ENCODE peak calls at places on chromosomes 12 and 14, in four cellular contexts. I, W, P and F are unnamed samples.

GRCh38 chr12:5102261-5102789 is 58.6 kb downstream of the KCNA5 start:
- DNase-seq in I (no peak), W (no peak), P (no peak), F (no peak)

GRCh38 chr12:52119398-52120254 is 40.1 kb downstream of the SMIM41 start:
- DNase-seq in I (peak; percentile 63), W (peak; percentile 71), P (no peak), F (peak; percentile 69)

GRCh38 chr12:103933237-103933636 is 3.0 kb downstream of the HSP90B1 start:
- DNase-seq in I (no peak), W (no peak), P (no peak), F (no peak)

GRCh38 chr12:109378579-109378978 is 30.9 kb downstream of the MYO1H start:
- DNase-seq in I (no peak), W (no peak), P (no peak), F (no peak)

GRCh38 chr12:96427269-96427729 is 27.1 kb upstream of the CDK17 start:
- DNase-seq in I (peak; percentile 64), W (no peak), P (peak; percentile 84), F (peak; percentile 48)

GRCh38 chr14:72443256-72443655 is 450.6 kb downstream of the DPF3 start:
- DNase-seq in I (no peak), W (no peak), P (no peak), F (no peak)

GRCh38 chr12:1925125-1925963 is 6.9 kb upstream of the CACNA2D4 start:
- DNase-seq in I (peak; percentile 27), W (no peak), P (no peak), F (peak; percentile 36)

GRCh38 chr12:53676715-53677611 is 1.1 kb upstream of the ATP5MC2 start:
- DNase-seq in I (peak; percentile 57), W (peak; percentile 61), P (peak; percentile 73), F (peak; percentile 60)

GRCh38 chr12:122646568-122647220 is 56.5 kb downstream of the HCAR2 start:
- DNase-seq in I (no peak), W (no peak), P (no peak), F (no peak)

GRCh38 chr12:116773276-116773731 is 35.2 kb downstream of the RNFT2 start:
- DNase-seq in I (no peak), W (peak; percentile 26), P (no peak), F (no peak)

GRCh38 chr14:64801800-64802199 is 77.9 kb downstream of the SPTB start:
- DNase-seq in I (no peak), W (peak; percentile 20), P (no peak), F (no peak)

GRCh38 chr12:41407240-41407799 is 219.2 kb downstream of the PDZRN4 start:
- DNase-seq in I (no peak), W (no peak), P (no peak), F (no peak)

GRCh38 chr12:38907171-38907923 is 2.0 kb upstream of the CPNE8 start:
- DNase-seq in I (no peak), W (no peak), P (no peak), F (no peak)

GRCh38 chr12:121128908-121129704 is 3.6 kb upstream of the P2RX7 start:
- DNase-seq in I (peak; percentile 93), W (peak; percentile 97), P (peak; percentile 90), F (peak; percentile 92)

GRCh38 chr12:116717466-116718457 is 20.1 kb downstream of the SPRING1 start:
- DNase-seq in I (peak; percentile 63), W (peak; percentile 50), P (peak; percentile 86), F (no peak)

GRCh38 chr12:89345830-89346740 is 6.2 kb downstream of the DUSP6 start:
- DNase-seq in I (peak; percentile 85), W (peak; percentile 39), P (peak; percentile 68), F (peak; percentile 62)

GRCh38 chr12:91143241-91143640 is 31.9 kb upstream of the LUM start:
- DNase-seq in I (no peak), W (no peak), P (no peak), F (no peak)

GRCh38 chr12:124551268-124552144 is 15.9 kb downstream of the NCOR2 start:
- DNase-seq in I (peak; percentile 69), W (peak; percentile 79), P (peak; percentile 79), F (no peak)

GRCh38 chr14:71139058-71139946 is 232.0 kb downstream of the PCNX1 start:
- DNase-seq in I (peak; percentile 65), W (peak; percentile 66), P (peak; percentile 70), F (peak; percentile 59)

GRCh38 chr14:24880689-24881088 is 169.3 kb downstream of the STXBP6 start:
- DNase-seq in I (no peak), W (no peak), P (no peak), F (no peak)

GRCh38 chr14:42224053-42224888 is 617.6 kb downstream of the LRFN5 start:
- DNase-seq in I (peak; percentile 60), W (peak; percentile 85), P (peak; percentile 73), F (peak; percentile 54)

GRCh38 chr14:59275668-59276067 is 87.2 kb downstream of the DAAM1 start:
- DNase-seq in I (no peak), W (no peak), P (no peak), F (no peak)

GRCh38 chr14:27528328-27528727 is 930.5 kb upstream of the NOVA1 start:
- DNase-seq in I (no peak), W (no peak), P (no peak), F (no peak)

GRCh38 chr12:3432176-3432742 is 58.7 kb upstream of the PRMT8 start:
- DNase-seq in I (no peak), W (no peak), P (no peak), F (no peak)

GRCh38 chr12:96208346-96208745 is 14.2 kb downstream of the ELK3 start:
- DNase-seq in I (no peak), W (no peak), P (no peak), F (no peak)

GRCh38 chr12:103955811-103956514 is 9.7 kb upstream of the TDG start:
- DNase-seq in I (no peak), W (no peak), P (no peak), F (no peak)

GRCh38 chr12:91401190-91401589 is 218.6 kb upstream of the DCN start:
- DNase-seq in I (no peak), W (no peak), P (no peak), F (no peak)

GRCh38 chr12:96889273-96889933 is 17.7 kb upstream of the NEDD1 start:
- DNase-seq in I (no peak), W (no peak), P (no peak), F (no peak)

GRCh38 chr12:124827588-124828184 is 36.0 kb downstream of the SCARB1 start:
- DNase-seq in I (peak; percentile 73), W (no peak), P (no peak), F (peak; percentile 81)

GRCh38 chr14:94857985-94858384 is 88.1 kb upstream of the GSC start:
- DNase-seq in I (no peak), W (no peak), P (no peak), F (no peak)

GRCh38 chr12:125092872-125093680 is 27.8 kb downstream of the AACS start:
- DNase-seq in I (peak; percentile 50), W (no peak), P (no peak), F (no peak)

GRCh38 chr14:20683125-20683895 is 1.1 kb upstream of the RNASE4 start:
- DNase-seq in I (peak; percentile 89), W (peak; percentile 80), P (peak; percentile 80), F (peak; percentile 66)

GRCh38 chr14:20683896-20684661 is at the start of gene RNASE4:
- DNase-seq in I (peak; percentile 95), W (peak; percentile 93), P (peak; percentile 95), F (peak; percentile 93)

GRCh38 chr14:20681348-20682126 is 2.8 kb upstream of the RNASE4 start:
- DNase-seq in I (peak; percentile 89), W (peak; percentile 88), P (peak; percentile 90), F (peak; percentile 81)

GRCh38 chr14:20682127-20682434 is 2.3 kb upstream of the RNASE4 start:
- DNase-seq in I (no peak), W (no peak), P (no peak), F (no peak)

GRCh38 chr14:20682435-20683124 is 1.8 kb upstream of the RNASE4 start:
- DNase-seq in I (peak; percentile 94), W (peak; percentile 94), P (peak; percentile 95), F (peak; percentile 92)
- TF ChIP-seq CTCF in I (no peak), W (no peak), P (no peak), F (peak; percentile 21)

GRCh38 chr12:47752121-47752520 is 6.6 kb downstream of the RAPGEF3 start:
- DNase-seq in I (no peak), W (no peak), P (no peak), F (no peak)

GRCh38 chr12:47752552-47752951 is 6.1 kb downstream of the RAPGEF3 start:
- DNase-seq in I (no peak), W (no peak), P (no peak), F (no peak)

GRCh38 chr12:47754881-47755280 is 3.8 kb downstream of the RAPGEF3 start:
- DNase-seq in I (peak; percentile 75), W (no peak), P (no peak), F (no peak)

GRCh38 chr12:47754126-47754525 is 4.6 kb downstream of the RAPGEF3 start:
- DNase-seq in I (no peak), W (no peak), P (no peak), F (no peak)

DNA sequence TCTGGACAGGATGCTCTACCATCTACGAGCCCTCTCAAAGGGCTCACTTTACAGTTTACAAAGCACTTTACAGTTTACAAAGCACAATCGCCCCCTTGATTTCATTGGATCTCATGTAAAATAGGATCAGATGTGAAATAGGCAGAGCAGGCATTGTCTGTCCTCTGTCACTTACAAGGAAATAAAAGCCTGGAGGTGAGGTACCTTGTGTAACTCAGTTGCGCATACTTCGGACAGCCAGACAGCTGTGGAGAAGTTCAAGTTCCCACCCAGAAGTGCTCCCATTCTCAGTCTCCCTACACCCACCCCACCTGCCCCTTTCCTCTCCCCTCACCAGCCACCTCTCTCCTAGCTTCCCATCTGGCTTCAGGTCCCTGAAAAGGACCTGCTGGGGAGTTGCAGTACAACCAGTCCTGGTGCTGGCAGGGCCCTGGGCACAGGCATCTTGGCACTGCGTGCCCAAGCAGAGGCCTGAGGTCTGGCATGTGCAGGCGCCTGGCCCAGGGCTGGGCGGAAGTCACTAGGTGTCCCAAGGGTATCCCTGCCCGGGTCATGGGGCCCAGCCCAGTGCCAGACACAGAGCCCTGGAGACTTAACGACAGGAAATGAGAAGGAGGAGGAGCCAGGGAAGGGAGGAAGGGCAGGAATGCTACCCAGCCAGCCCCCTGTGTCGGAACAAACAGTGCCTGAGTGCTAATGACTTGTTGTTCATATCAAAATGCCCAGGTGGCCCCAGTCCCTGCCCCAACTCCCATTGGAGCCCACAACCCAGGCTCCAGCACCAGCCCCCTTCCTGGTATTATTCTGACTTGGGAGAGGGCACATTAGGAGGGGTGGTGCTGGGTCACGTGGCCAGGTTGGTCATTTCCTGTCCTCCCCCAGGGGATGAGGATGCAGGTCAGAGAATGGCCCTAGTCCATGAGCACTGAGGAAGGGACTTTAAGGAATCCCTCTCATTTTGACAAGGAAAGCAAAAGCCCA is 5.4 kb downstream of the RAPGEF3 start:
- DNase-seq in I (peak; percentile 69), W (no peak), P (peak; percentile 88), F (no peak)
- TF ChIP-seq POLR2A in I (no peak), W (no peak), P (no peak), F (no peak)

GRCh38 chr14:101357038-101357437 is 204.3 kb upstream of the DIO3 start:
- DNase-seq in I (no peak), W (no peak), P (no peak), F (no peak)
- H3K4me1 ChIP-seq in I (peaks cover 7% of the 10 kb centered on the region), W (peaks cover 29% of the 10 kb centered on the region), P (peaks cover 6% of the 10 kb centered on the region), F (no peaks in the 10 kb centered on the region)

GRCh38 chr14:51651388-51652167 is at the start of gene FRMD6:
- DNase-seq in I (peak; percentile 88), W (peak; percentile 87), P (peak; percentile 92), F (peak; percentile 88)

GRCh38 chr14:51653855-51654548 is 2.3 kb downstream of the FRMD6 start:
- DNase-seq in I (no peak), W (no peak), P (no peak), F (no peak)

GRCh38 chr14:51652168-51653095 is 722 bp downstream of the FRMD6 start:
- DNase-seq in I (peak; percentile 57), W (peak; percentile 71), P (peak; percentile 81), F (peak; percentile 60)

GRCh38 chr14:51654549-51654879 is 2.8 kb downstream of the FRMD6 start:
- DNase-seq in I (no peak), W (no peak), P (no peak), F (no peak)

GRCh38 chr14:51653096-51653814 is 1.5 kb downstream of the FRMD6 start:
- DNase-seq in I (no peak), W (no peak), P (no peak), F (no peak)
- TF ChIP-seq CTCF in I (peak; percentile 26), W (peak; percentile 69), P (peak; percentile 8), F (no peak)